ENCODE peak calls at places on chromosomes 11 and 22, in seven cellular contexts. P is WERI-Rb-1, H is cardiac muscle cell, L is right atrium auricular region, A is heart right ventricle, F is colonic mucosa, J is SK-N-SH. Z is an unnamed sample.
A peak's percentile ranks its signal among the peaks of the same experiment; 100 is the strongest.

GRCh38 chr11:65613091-65613928 is 711 bp downstream of the MAP3K11 start:
- DNase-seq in A (no peak), P (no peak), J (no peak), L (no peak), H (peak; percentile 28), F (peak; percentile 50), Z (no peak)

GRCh38 chr11:83583953-83584352 is 297.8 kb upstream of the CCDC90B start:
- DNase-seq in J (no peak), L (no peak), A (no peak), H (no peak), F (no peak), P (no peak), Z (no peak)

GRCh38 chr11:44474702-44475101 is 90.8 kb upstream of the CD82 start:
- DNase-seq in H (no peak), F (no peak), J (no peak), P (no peak), A (no peak), L (no peak), Z (no peak)

GRCh38 chr11:99370557-99371200 is 349.9 kb downstream of the CNTN5 start:
- DNase-seq in F (no peak), H (peak; percentile 65), A (peak; percentile 57), J (no peak), L (no peak), P (no peak), Z (no peak)

GRCh38 chr11:31958086-31958735 is 132.7 kb upstream of the RCN1 start:
- DNase-seq in H (peak; percentile 75), A (peak; percentile 56), P (peak; percentile 60), L (peak; percentile 66), F (peak; percentile 62), J (peak; percentile 60), Z (peak; percentile 77)

GRCh38 chr11:47667135-47667534 is 24.8 kb upstream of the MTCH2 start:
- DNase-seq in J (no peak), L (no peak), H (no peak), F (no peak), P (no peak), A (no peak), Z (no peak)

GRCh38 chr11:26087095-26087935 is 244.6 kb upstream of the ANO3 start:
- DNase-seq in L (no peak), J (no peak), P (no peak), A (no peak), H (no peak), F (no peak), Z (no peak)

GRCh38 chr11:84608788-84609309 is 1018.3 kb downstream of the DLG2 start:
- DNase-seq in L (no peak), P (no peak), F (no peak), H (no peak), A (peak; percentile 4), J (no peak), Z (no peak)

GRCh38 chr11:96278039-96278897 is 64.7 kb downstream of the MAML2 start:
- DNase-seq in H (no peak), L (no peak), F (no peak), P (peak; percentile 38), A (no peak), J (no peak), Z (no peak)

GRCh38 chr11:8870461-8871282 is 40.3 kb upstream of the AKIP1 start:
- DNase-seq in A (peak; percentile 59), L (no peak), F (peak; percentile 81), H (peak; percentile 81), P (peak; percentile 85), J (peak; percentile 91), Z (peak; percentile 87)

GRCh38 chr11:60204922-60205321 is 22.0 kb upstream of the MS4A6A start:
- DNase-seq in P (no peak), H (no peak), A (no peak), J (no peak), F (no peak), L (no peak), Z (no peak)

GRCh38 chr22:23242473-23243001 is 62.2 kb downstream of the BCR start:
- DNase-seq in H (peak; percentile 64), J (no peak), F (no peak), A (no peak), P (peak; percentile 40), L (no peak), Z (no peak)

GRCh38 chr11:19953909-19954308 is 206.4 kb downstream of the DBX1 start:
- DNase-seq in H (peak; percentile 75), A (peak; percentile 22), P (peak; percentile 53), J (no peak), F (no peak), L (no peak), Z (no peak)

GRCh38 chr11:11519184-11519583 is 102.6 kb downstream of the GALNT18 start:
- DNase-seq in P (no peak), F (no peak), H (no peak), J (no peak), A (no peak), L (no peak), Z (no peak)

GRCh38 chr11:12769834-12770345 is 95.7 kb downstream of the TEAD1 start:
- DNase-seq in L (no peak), P (no peak), F (no peak), J (no peak), A (no peak), H (no peak), Z (no peak)

GRCh38 chr22:44424131-44424711 is 73.8 kb downstream of the RTL6 start:
- DNase-seq in L (no peak), H (no peak), A (no peak), F (no peak), P (no peak), J (no peak), Z (no peak)

GRCh38 chr11:125344846-125345705 is 151.0 kb downstream of the FEZ1 start:
- DNase-seq in L (no peak), H (no peak), J (no peak), F (no peak), P (no peak), A (no peak), Z (peak; percentile 53)
- H3K27ac ChIP-seq in L (peak overlapping the region; percentile 74), H (no peak overlapping the region), J (no peak overlapping the region), F (no peak overlapping the region), P (no peak overlapping the region), A (peak overlapping the region; percentile 56), Z (peak overlapping the region; percentile 1)

GRCh38 chr11:123461164-123461563 is 31.1 kb downstream of the GRAMD1B start:
- DNase-seq in A (peak; percentile 68), L (no peak), P (no peak), J (peak; percentile 44), F (no peak), H (no peak), Z (no peak)
- H3K4me3 ChIP-seq in A (no peak overlapping the region), L (no peak overlapping the region), P (no peak overlapping the region), J (no peak overlapping the region), F (no peak overlapping the region), H (no peak overlapping the region), Z (no peak overlapping the region)

GRCh38 chr22:19395276-19395675 is 36.3 kb downstream of the HIRA start:
- DNase-seq in J (no peak), F (no peak), P (no peak), L (no peak), H (no peak), A (no peak), Z (no peak)
- H3K27me3 ChIP-seq in J (no peaks in the 10 kb centered on the region), F (no peaks in the 10 kb centered on the region), P (no peaks in the 10 kb centered on the region), L (no peaks in the 10 kb centered on the region), H (no peaks in the 10 kb centered on the region), A (no peaks in the 10 kb centered on the region), Z (no peaks in the 10 kb centered on the region)

GRCh38 chr22:38481162-38481870 is 13.4 kb downstream of the KDELR3 start:
- DNase-seq in F (no peak), A (no peak), H (no peak), L (no peak), P (no peak), J (no peak), Z (no peak)
- H3K27ac ChIP-seq in F (no peak overlapping the region), A (no peak overlapping the region), H (peak overlapping the region; percentile 21), L (no peak overlapping the region), P (no peak overlapping the region), J (no peak overlapping the region), Z (no peak overlapping the region)

DNA sequence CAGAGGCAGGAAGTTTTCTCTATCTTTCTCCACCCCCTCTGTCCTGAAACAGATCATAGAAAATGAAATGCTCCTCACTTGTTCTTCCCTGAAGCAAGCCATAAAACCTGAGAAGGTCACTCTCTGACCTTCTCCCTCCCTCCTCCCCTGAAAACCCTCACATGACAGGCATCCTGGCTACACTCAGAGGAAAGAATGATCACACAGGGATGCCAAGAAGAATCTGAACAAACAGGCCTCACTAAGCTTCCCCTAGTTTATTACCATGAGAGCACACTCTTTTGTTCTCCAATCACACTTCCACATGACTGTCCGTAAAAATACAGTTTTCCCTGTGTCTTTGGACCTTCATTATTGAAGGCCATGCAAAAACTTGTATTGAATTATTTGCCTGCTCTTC is 300.1 kb downstream of the BUD13 start:
- DNase-seq in P (no peak), L (no peak), J (no peak), H (no peak), F (no peak), A (no peak), Z (no peak)
- H3K4me3 ChIP-seq in P (no peak overlapping the region), L (no peak overlapping the region), J (no peak overlapping the region), H (no peak overlapping the region), F (no peak overlapping the region), A (no peak overlapping the region), Z (no peak overlapping the region)

DNA sequence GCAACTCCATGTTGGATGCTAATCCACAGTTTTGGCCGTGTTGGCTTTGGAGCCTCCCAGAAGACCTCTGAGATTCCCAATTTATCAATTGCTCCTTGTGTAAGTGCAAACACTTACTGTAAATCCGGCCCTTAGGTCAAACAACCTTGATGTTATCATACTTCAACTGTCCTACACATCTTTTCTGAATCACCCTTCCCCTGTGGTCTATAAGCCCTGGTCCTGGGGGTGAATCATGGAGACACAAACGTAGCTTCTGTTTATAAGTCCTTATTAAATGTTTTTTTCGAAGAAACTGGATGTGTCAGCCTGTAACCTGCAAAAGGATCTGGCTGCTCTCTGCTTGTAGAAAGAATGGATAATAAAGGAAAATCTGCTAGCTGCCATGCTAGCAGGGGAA is 1.7 kb upstream of the IL10RA start:
- DNase-seq in F (no peak), H (no peak), J (no peak), P (no peak), A (no peak), L (no peak), Z (no peak)
- H3K27me3 ChIP-seq in F (no peaks in the 10 kb centered on the region), H (peaks cover 64% of the 10 kb centered on the region), J (peaks cover 11% of the 10 kb centered on the region), P (peaks cover 3% of the 10 kb centered on the region), A (peaks cover 38% of the 10 kb centered on the region), L (no peaks in the 10 kb centered on the region), Z (no peaks in the 10 kb centered on the region)

GRCh38 chr11:86277741-86278140 is 24.3 kb upstream of the HIKESHI start:
- DNase-seq in F (no peak), H (no peak), L (no peak), A (no peak), J (no peak), P (no peak), Z (no peak)

GRCh38 chr11:86275493-86276370 is 26.3 kb upstream of the HIKESHI start:
- DNase-seq in F (no peak), J (no peak), A (no peak), L (no peak), H (no peak), P (no peak), Z (no peak)

GRCh38 chr11:86278226-86278625 is 23.8 kb upstream of the HIKESHI start:
- DNase-seq in J (no peak), A (no peak), H (no peak), F (no peak), L (no peak), P (no peak), Z (no peak)

GRCh38 chr11:86274999-86275398 is 27.0 kb upstream of the HIKESHI start:
- DNase-seq in J (no peak), H (no peak), A (no peak), L (no peak), F (no peak), P (no peak), Z (no peak)

GRCh38 chr11:86274503-86274902 is 27.5 kb upstream of the HIKESHI start:
- DNase-seq in P (no peak), A (no peak), H (peak; percentile 34), J (peak; percentile 7), L (no peak), F (no peak), Z (no peak)
- H3K27ac ChIP-seq in P (no peak overlapping the region), A (no peak overlapping the region), H (no peak overlapping the region), J (no peak overlapping the region), L (no peak overlapping the region), F (no peak overlapping the region), Z (no peak overlapping the region)